ENCODE peak calls at places on chromosomes 3 and 15, in four cellular contexts. H, R, U and B are unnamed samples.
A peak's percentile ranks its signal among the peaks of the same experiment; 100 is the strongest.

GRCh38 chr3:112778298-112779008 is 68.2 kb downstream of the CD200R1L start:
- DNase-seq in R (no peak), U (no peak), H (no peak), B (peak; percentile 90)

GRCh38 chr15:31298707-31299172 is 27.9 kb upstream of the KLF13 start:
- DNase-seq in H (no peak), R (peak; percentile 39), U (no peak), B (no peak)

GRCh38 chr3:70729845-70730244 is 417.4 kb upstream of the MDFIC2 start:
- DNase-seq in H (no peak), R (no peak), U (no peak), B (peak; percentile 48)

GRCh38 chr3:125110876-125111480 is 55.2 kb upstream of the HEG1 start:
- DNase-seq in H (no peak), R (peak; percentile 11), U (no peak), B (no peak)

GRCh38 chr3:77091809-77092208 is 51.9 kb downstream of the ROBO2 start:
- DNase-seq in R (no peak), H (no peak), U (no peak), B (no peak)

GRCh38 chr3:42019144-42019952 is 57.4 kb upstream of the ULK4 start:
- DNase-seq in U (no peak), R (no peak), H (no peak), B (no peak)

GRCh38 chr3:129040039-129040336 is 20.6 kb upstream of the GP9 start:
- DNase-seq in U (no peak), H (no peak), R (no peak), B (no peak)

GRCh38 chr3:44939581-44940036 is 36.4 kb downstream of the ZDHHC3 start:
- DNase-seq in U (no peak), H (no peak), R (no peak), B (peak; percentile 43)

GRCh38 chr3:30368978-30369377 is 237.4 kb upstream of the TGFBR2 start:
- DNase-seq in R (no peak), U (no peak), H (no peak), B (peak; percentile 73)

GRCh38 chr3:131903988-131904415 is 130.8 kb downstream of the CPNE4 start:
- DNase-seq in H (no peak), U (peak; percentile 67), R (no peak), B (peak; percentile 88)

GRCh38 chr15:39247574-39247973 is 333.3 kb upstream of the THBS1 start:
- DNase-seq in U (no peak), H (no peak), R (no peak), B (peak; percentile 49)
- H3K56ac ChIP-seq in U (peak overlapping the region; percentile 20), H (no peak overlapping the region), R (no peak overlapping the region), B (peak overlapping the region; percentile 82)

GRCh38 chr3:4906107-4906621 is 73.1 kb upstream of the BHLHE40 start:
- DNase-seq in U (peak; percentile 55), H (no peak), R (no peak), B (peak; percentile 36)

GRCh38 chr3:4907050-4907449 is 72.2 kb upstream of the BHLHE40 start:
- DNase-seq in U (no peak), H (no peak), R (no peak), B (no peak)

GRCh38 chr3:4908066-4908768 is 71.0 kb upstream of the BHLHE40 start:
- DNase-seq in U (no peak), H (no peak), R (no peak), B (no peak)

GRCh38 chr3:4907647-4908046 is 71.6 kb upstream of the BHLHE40 start:
- DNase-seq in H (no peak), R (no peak), U (no peak), B (no peak)

GRCh38 chr3:4904801-4905695 is 74.2 kb upstream of the BHLHE40 start:
- DNase-seq in R (no peak), U (no peak), H (no peak), B (peak; percentile 24)
- H2BK120ac ChIP-seq in R (no peak overlapping the region), U (no peak overlapping the region), H (no peak overlapping the region), B (no peak overlapping the region)

DNA sequence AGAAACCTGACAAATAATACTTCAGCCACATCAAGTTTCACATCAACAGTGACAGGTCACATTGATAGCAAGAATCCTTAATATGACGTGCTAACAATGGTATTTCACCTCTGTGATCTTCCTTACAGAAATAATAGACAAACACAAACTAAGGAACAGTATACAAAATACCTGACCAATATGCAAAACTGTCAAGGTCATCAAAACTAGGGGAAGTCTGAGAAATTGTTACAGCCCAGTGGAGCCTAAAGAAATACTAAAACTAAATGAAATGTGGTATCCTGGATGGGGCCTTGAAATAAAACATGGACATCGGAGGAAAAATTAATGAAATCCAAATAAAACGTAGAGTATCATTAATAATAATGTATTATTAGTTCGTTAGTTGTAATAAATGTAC is 422.0 kb upstream of the ZNF385D start:
- DNase-seq in U (no peak), H (no peak), R (no peak), B (no peak)
- H3K56ac ChIP-seq in U (no peak overlapping the region), H (no peak overlapping the region), R (no peak overlapping the region), B (no peak overlapping the region)

DNA sequence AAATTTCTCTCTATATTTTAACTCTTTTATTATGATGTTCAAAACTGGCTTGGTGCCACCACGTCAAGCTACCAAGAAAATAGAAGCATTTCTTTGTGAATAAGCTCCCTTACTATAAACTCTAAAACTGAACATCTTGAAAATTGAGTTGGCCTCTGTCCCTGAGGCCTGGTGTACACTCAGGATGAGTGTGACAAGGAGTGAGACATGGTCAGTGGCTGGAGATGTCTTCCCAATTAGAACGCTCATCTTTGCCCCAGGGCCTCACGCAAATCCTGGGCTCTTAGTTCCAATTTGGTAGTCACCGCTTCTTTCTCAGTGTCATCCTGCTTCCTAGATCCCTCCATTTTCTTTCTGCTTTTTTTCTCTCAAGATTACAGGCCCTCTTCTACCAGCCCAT is 26.2 kb downstream of the SLC2A2 start:
- DNase-seq in H (no peak), U (no peak), R (no peak), B (peak; percentile 11)
- H2BK120ac ChIP-seq in H (no peak overlapping the region), U (no peak overlapping the region), R (no peak overlapping the region), B (peak overlapping the region; percentile 26)

DNA sequence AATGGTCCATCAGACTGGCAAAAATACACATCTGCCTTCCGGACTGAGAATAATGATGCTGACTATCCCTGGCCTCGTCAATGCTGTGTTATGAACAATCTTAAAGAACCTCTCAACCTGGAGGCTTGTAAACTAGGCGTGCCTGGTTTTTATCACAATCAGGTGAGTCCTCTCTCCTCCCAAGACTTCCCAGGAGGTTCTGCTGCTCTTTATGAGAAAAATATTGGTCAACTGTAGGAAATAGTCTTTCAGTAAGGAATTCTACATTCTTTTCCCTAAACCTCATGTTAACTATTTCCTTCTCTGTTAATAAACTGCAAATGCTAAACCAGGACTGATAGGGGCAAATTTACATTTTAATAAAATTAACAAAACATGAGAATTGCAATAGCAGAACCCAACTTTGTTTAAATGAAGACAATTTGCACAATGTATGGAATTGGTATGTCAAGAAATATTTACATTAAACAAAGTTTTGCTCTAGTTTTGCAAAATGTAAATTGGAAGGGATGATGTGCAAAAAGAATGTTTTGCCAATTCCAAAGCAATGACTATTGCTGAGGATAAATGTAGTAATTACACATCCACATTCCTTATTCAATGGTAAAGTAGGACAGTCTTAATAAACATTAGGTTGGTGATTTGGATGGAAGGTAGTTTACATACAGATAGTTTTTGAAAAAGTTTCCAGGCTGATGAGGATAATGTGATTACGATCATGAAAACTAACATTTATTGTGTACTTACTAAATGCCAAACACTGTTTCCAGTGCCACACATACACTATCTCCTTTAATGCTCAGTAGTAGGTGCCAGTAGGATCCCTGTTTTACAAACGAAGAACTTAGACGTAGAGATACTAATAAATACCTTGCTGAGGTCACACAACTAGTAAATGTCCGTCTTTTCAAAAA is 21.1 kb downstream of the UPK1B start:
- DNase-seq in U (no peak), R (no peak), H (no peak), B (peak; percentile 67)
- H3K56ac ChIP-seq in U (no peak overlapping the region), R (no peak overlapping the region), H (no peak overlapping the region), B (peak overlapping the region; percentile 97)

GRCh38 chr3:50602675-50603191 is 8.8 kb downstream of the CISH start:
- DNase-seq in U (no peak), H (no peak), R (no peak), B (no peak)
- H2BK120ac ChIP-seq in U (no peak overlapping the region), H (no peak overlapping the region), R (no peak overlapping the region), B (peak overlapping the region; percentile 76)